ENCODE peak calls at places on chromosomes 7 and 10, in seven cellular contexts. One of them, this sample, is unnamed.

GRCh38 chr7:30738026-30738915 is 13.7 kb upstream of the INMT start:
- DNase-seq in Peyer's patch: no peak
- DNase-seq in GM23338: no peak
- DNase-seq in psoas muscle: no peak
- DNase-seq in fibroblast of lung: no peak
- DNase-seq in tibial nerve: no peak
- DNase-seq in thyroid gland: no peak
- DNase-seq in this sample: no peak

GRCh38 chr10:70742537-70743429 is 42.4 kb downstream of the TBATA start:
- DNase-seq in psoas muscle: no peak
- DNase-seq in tibial nerve: no peak
- DNase-seq in fibroblast of lung: peak; percentile 85
- DNase-seq in thyroid gland: no peak
- DNase-seq in GM23338: no peak
- DNase-seq in Peyer's patch: no peak
- DNase-seq in this sample: no peak

GRCh38 chr10:95464280-95464679 is 96.9 kb downstream of the SORBS1 start:
- DNase-seq in thyroid gland: no peak
- DNase-seq in tibial nerve: no peak
- DNase-seq in fibroblast of lung: no peak
- DNase-seq in psoas muscle: no peak
- DNase-seq in GM23338: no peak
- DNase-seq in Peyer's patch: no peak
- DNase-seq in this sample: no peak

GRCh38 chr10:57113545-57113944 is 752.5 kb upstream of the ZWINT start:
- DNase-seq in GM23338: no peak
- DNase-seq in Peyer's patch: no peak
- DNase-seq in psoas muscle: no peak
- DNase-seq in tibial nerve: no peak
- DNase-seq in fibroblast of lung: no peak
- DNase-seq in thyroid gland: no peak
- DNase-seq in this sample: no peak

GRCh38 chr10:79047875-79048638 is 20.7 kb upstream of the ZMIZ1 start:
- DNase-seq in thyroid gland: no peak
- DNase-seq in fibroblast of lung: no peak
- DNase-seq in GM23338: no peak
- DNase-seq in psoas muscle: peak; percentile 25
- DNase-seq in Peyer's patch: peak; percentile 57
- DNase-seq in tibial nerve: no peak
- DNase-seq in this sample: no peak

GRCh38 chr7:55036958-55037357 is 18.1 kb downstream of the EGFR start:
- DNase-seq in fibroblast of lung: no peak
- DNase-seq in tibial nerve: no peak
- DNase-seq in GM23338: no peak
- DNase-seq in thyroid gland: no peak
- DNase-seq in psoas muscle: no peak
- DNase-seq in Peyer's patch: no peak
- DNase-seq in this sample: no peak

GRCh38 chr10:15300145-15300544 is 70.9 kb downstream of the FAM171A1 start:
- DNase-seq in thyroid gland: no peak
- DNase-seq in GM23338: no peak
- DNase-seq in tibial nerve: no peak
- DNase-seq in Peyer's patch: no peak
- DNase-seq in fibroblast of lung: no peak
- DNase-seq in psoas muscle: no peak
- DNase-seq in this sample: no peak

GRCh38 chr7:742791-743190 is 15.7 kb upstream of the PRKAR1B start:
- DNase-seq in tibial nerve: no peak
- DNase-seq in thyroid gland: no peak
- DNase-seq in psoas muscle: no peak
- DNase-seq in GM23338: no peak
- DNase-seq in fibroblast of lung: no peak
- DNase-seq in Peyer's patch: no peak
- DNase-seq in this sample: no peak

GRCh38 chr10:110190170-110190569 is 17.2 kb upstream of the MXI1 start:
- DNase-seq in GM23338: no peak
- DNase-seq in thyroid gland: no peak
- DNase-seq in tibial nerve: no peak
- DNase-seq in Peyer's patch: no peak
- DNase-seq in psoas muscle: no peak
- DNase-seq in fibroblast of lung: no peak
- DNase-seq in this sample: no peak

GRCh38 chr7:156257904-156258303 is 382.7 kb upstream of the RNF32 start:
- DNase-seq in GM23338: no peak
- DNase-seq in fibroblast of lung: no peak
- DNase-seq in Peyer's patch: no peak
- DNase-seq in psoas muscle: no peak
- DNase-seq in thyroid gland: no peak
- DNase-seq in tibial nerve: no peak
- DNase-seq in this sample: no peak

GRCh38 chr10:70538195-70538520 is 59.6 kb downstream of the PALD1 start:
- DNase-seq in GM23338: no peak
- DNase-seq in tibial nerve: no peak
- DNase-seq in fibroblast of lung: no peak
- DNase-seq in thyroid gland: no peak
- DNase-seq in psoas muscle: no peak
- DNase-seq in Peyer's patch: no peak
- DNase-seq in this sample: no peak

GRCh38 chr10:22631646-22632278 is 82.6 kb downstream of the PIP4K2A start:
- DNase-seq in fibroblast of lung: no peak
- DNase-seq in tibial nerve: no peak
- DNase-seq in Peyer's patch: no peak
- DNase-seq in GM23338: no peak
- DNase-seq in thyroid gland: no peak
- DNase-seq in psoas muscle: no peak
- DNase-seq in this sample: no peak

GRCh38 chr7:74032191-74032490 is 4.2 kb downstream of the ELN start:
- DNase-seq in psoas muscle: peak; percentile 66
- DNase-seq in GM23338: no peak
- DNase-seq in tibial nerve: peak; percentile 47
- DNase-seq in Peyer's patch: no peak
- DNase-seq in fibroblast of lung: peak; percentile 68
- DNase-seq in thyroid gland: peak; percentile 43
- DNase-seq in this sample: no peak

GRCh38 chr10:122459586-122460273 is 1.6 kb upstream of the HTRA1 start:
- DNase-seq in Peyer's patch: no peak
- DNase-seq in fibroblast of lung: peak; percentile 59
- DNase-seq in psoas muscle: no peak
- DNase-seq in tibial nerve: no peak
- DNase-seq in thyroid gland: no peak
- DNase-seq in GM23338: no peak
- DNase-seq in this sample: no peak

GRCh38 chr10:86962136-86962980 is 4.0 kb downstream of the SNCG start:
- DNase-seq in Peyer's patch: no peak
- DNase-seq in fibroblast of lung: no peak
- DNase-seq in psoas muscle: no peak
- DNase-seq in GM23338: no peak
- DNase-seq in tibial nerve: no peak
- DNase-seq in thyroid gland: no peak
- DNase-seq in this sample: no peak

GRCh38 chr7:23852135-23852534 is 142.1 kb downstream of the STK31 start:
- DNase-seq in tibial nerve: no peak
- DNase-seq in Peyer's patch: no peak
- DNase-seq in GM23338: no peak
- DNase-seq in thyroid gland: no peak
- DNase-seq in psoas muscle: no peak
- DNase-seq in fibroblast of lung: no peak
- DNase-seq in this sample: no peak

GRCh38 chr10:75469018-75469616 is 37.7 kb downstream of the LRMDA start:
- DNase-seq in Peyer's patch: no peak
- DNase-seq in GM23338: no peak
- DNase-seq in tibial nerve: peak; percentile 34
- DNase-seq in thyroid gland: peak; percentile 14
- DNase-seq in fibroblast of lung: peak; percentile 99
- DNase-seq in psoas muscle: peak; percentile 57
- DNase-seq in this sample: no peak

GRCh38 chr10:86611386-86611785 is 43.0 kb upstream of the OPN4 start:
- DNase-seq in fibroblast of lung: no peak
- DNase-seq in GM23338: no peak
- DNase-seq in psoas muscle: no peak
- DNase-seq in thyroid gland: no peak
- DNase-seq in tibial nerve: no peak
- DNase-seq in Peyer's patch: no peak
- DNase-seq in this sample: no peak

GRCh38 chr10:118870467-118871243 is 115.9 kb upstream of the CACUL1 start:
- DNase-seq in tibial nerve: no peak
- DNase-seq in Peyer's patch: no peak
- DNase-seq in GM23338: peak; percentile 38
- DNase-seq in fibroblast of lung: peak; percentile 62
- DNase-seq in psoas muscle: no peak
- DNase-seq in thyroid gland: peak; percentile 79
- DNase-seq in this sample: no peak

GRCh38 chr7:33905389-33906032 is at the start of gene BMPER:
- DNase-seq in GM23338: peak; percentile 89
- DNase-seq in fibroblast of lung: no peak
- DNase-seq in thyroid gland: peak; percentile 53
- DNase-seq in psoas muscle: peak; percentile 33
- DNase-seq in tibial nerve: no peak
- DNase-seq in Peyer's patch: no peak
- DNase-seq in this sample: no peak

GRCh38 chr7:128985660-128986059 is 47.9 kb downstream of the IRF5 start:
- DNase-seq in GM23338: peak; percentile 32
- DNase-seq in Peyer's patch: no peak
- DNase-seq in psoas muscle: no peak
- DNase-seq in tibial nerve: no peak
- DNase-seq in thyroid gland: no peak
- DNase-seq in fibroblast of lung: no peak
- DNase-seq in this sample: no peak

GRCh38 chr7:136292365-136292764 is 315.2 kb upstream of the MTPN start:
- DNase-seq in psoas muscle: no peak
- DNase-seq in thyroid gland: no peak
- DNase-seq in Peyer's patch: no peak
- DNase-seq in GM23338: no peak
- DNase-seq in tibial nerve: no peak
- DNase-seq in fibroblast of lung: no peak
- DNase-seq in this sample: no peak

GRCh38 chr7:46714904-46715303 is 793.8 kb upstream of the IGFBP3 start:
- DNase-seq in fibroblast of lung: no peak
- DNase-seq in tibial nerve: no peak
- DNase-seq in GM23338: no peak
- DNase-seq in Peyer's patch: no peak
- DNase-seq in psoas muscle: no peak
- DNase-seq in thyroid gland: no peak
- DNase-seq in this sample: no peak

GRCh38 chr7:52741670-52742069 is 293.8 kb upstream of the POM121L12 start:
- DNase-seq in psoas muscle: no peak
- DNase-seq in thyroid gland: no peak
- DNase-seq in fibroblast of lung: no peak
- DNase-seq in GM23338: no peak
- DNase-seq in tibial nerve: no peak
- DNase-seq in Peyer's patch: no peak
- DNase-seq in this sample: no peak

GRCh38 chr7:90678986-90679385 is 82.9 kb downstream of the CDK14 start:
- DNase-seq in GM23338: peak; percentile 17
- DNase-seq in psoas muscle: no peak
- DNase-seq in fibroblast of lung: no peak
- DNase-seq in Peyer's patch: no peak
- DNase-seq in tibial nerve: no peak
- DNase-seq in thyroid gland: no peak
- DNase-seq in this sample: no peak

GRCh38 chr7:39659356-39660013 is 36.1 kb downstream of the RALA start:
- DNase-seq in GM23338: no peak
- DNase-seq in tibial nerve: no peak
- DNase-seq in fibroblast of lung: no peak
- DNase-seq in thyroid gland: no peak
- DNase-seq in Peyer's patch: no peak
- DNase-seq in psoas muscle: no peak
- DNase-seq in this sample: no peak

GRCh38 chr10:44946201-44946600 is 13.4 kb upstream of the RASSF4 start:
- DNase-seq in GM23338: no peak
- DNase-seq in tibial nerve: no peak
- DNase-seq in psoas muscle: no peak
- DNase-seq in fibroblast of lung: no peak
- DNase-seq in thyroid gland: no peak
- DNase-seq in Peyer's patch: no peak
- DNase-seq in this sample: no peak

GRCh38 chr10:36157486-36157885 is 515.4 kb upstream of the FZD8 start:
- DNase-seq in Peyer's patch: no peak
- DNase-seq in tibial nerve: no peak
- DNase-seq in fibroblast of lung: no peak
- DNase-seq in psoas muscle: no peak
- DNase-seq in thyroid gland: no peak
- DNase-seq in GM23338: no peak
- DNase-seq in this sample: no peak
- H3K27ac ChIP-seq in Peyer's patch: no peak overlapping the region
- H3K27ac ChIP-seq in tibial nerve: no peak overlapping the region
- H3K27ac ChIP-seq in fibroblast of lung: no peak overlapping the region
- H3K27ac ChIP-seq in psoas muscle: no peak overlapping the region
- H3K27ac ChIP-seq in thyroid gland: no peak overlapping the region
- H3K27ac ChIP-seq in GM23338: no peak overlapping the region
- H3K27ac ChIP-seq in this sample: no peak overlapping the region

GRCh38 chr10:6300106-6300783 is 97.5 kb downstream of the PFKFB3 start:
- DNase-seq in fibroblast of lung: peak; percentile 12
- DNase-seq in thyroid gland: peak; percentile 8
- DNase-seq in psoas muscle: no peak
- DNase-seq in Peyer's patch: peak; percentile 76
- DNase-seq in tibial nerve: no peak
- DNase-seq in GM23338: no peak
- DNase-seq in this sample: no peak
- H3K4me1 ChIP-seq in fibroblast of lung: no peaks in the 10 kb centered on the region
- H3K4me1 ChIP-seq in thyroid gland: peaks cover 16% of the 10 kb centered on the region
- H3K4me1 ChIP-seq in psoas muscle: no peaks in the 10 kb centered on the region
- H3K4me1 ChIP-seq in Peyer's patch: peaks cover 16% of the 10 kb centered on the region
- H3K4me1 ChIP-seq in tibial nerve: peaks cover 6% of the 10 kb centered on the region
- H3K4me1 ChIP-seq in GM23338: no peaks in the 10 kb centered on the region
- H3K4me1 ChIP-seq in this sample: peaks cover 63% of the 10 kb centered on the region

DNA sequence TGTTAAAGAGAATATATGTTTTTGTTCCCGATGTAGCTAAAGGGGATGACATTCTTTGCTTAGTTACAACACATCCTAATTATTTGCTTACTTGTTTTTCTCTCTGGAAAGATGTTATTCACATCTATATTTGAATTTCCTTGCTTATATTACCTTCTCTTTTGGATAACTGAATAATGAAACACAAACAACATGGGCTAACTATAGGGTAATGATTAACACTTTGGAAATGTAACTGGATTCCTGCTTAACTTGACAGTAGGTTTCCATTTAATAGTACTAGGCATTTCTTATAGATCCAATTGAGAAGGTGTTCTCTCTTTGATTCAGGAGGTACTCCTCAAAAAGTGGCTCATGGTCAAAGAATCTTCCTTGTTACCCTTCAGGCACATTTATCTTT is 141.1 kb downstream of the CCSER2 start:
- DNase-seq in Peyer's patch: no peak
- DNase-seq in psoas muscle: no peak
- DNase-seq in GM23338: no peak
- DNase-seq in fibroblast of lung: no peak
- DNase-seq in thyroid gland: no peak
- DNase-seq in tibial nerve: no peak
- DNase-seq in this sample: no peak
- H3K27ac ChIP-seq in Peyer's patch: no peak overlapping the region
- H3K27ac ChIP-seq in psoas muscle: no peak overlapping the region
- H3K27ac ChIP-seq in GM23338: no peak overlapping the region
- H3K27ac ChIP-seq in fibroblast of lung: no peak overlapping the region
- H3K27ac ChIP-seq in thyroid gland: peak overlapping the region; percentile 1
- H3K27ac ChIP-seq in tibial nerve: no peak overlapping the region
- H3K27ac ChIP-seq in this sample: no peak overlapping the region

DNA sequence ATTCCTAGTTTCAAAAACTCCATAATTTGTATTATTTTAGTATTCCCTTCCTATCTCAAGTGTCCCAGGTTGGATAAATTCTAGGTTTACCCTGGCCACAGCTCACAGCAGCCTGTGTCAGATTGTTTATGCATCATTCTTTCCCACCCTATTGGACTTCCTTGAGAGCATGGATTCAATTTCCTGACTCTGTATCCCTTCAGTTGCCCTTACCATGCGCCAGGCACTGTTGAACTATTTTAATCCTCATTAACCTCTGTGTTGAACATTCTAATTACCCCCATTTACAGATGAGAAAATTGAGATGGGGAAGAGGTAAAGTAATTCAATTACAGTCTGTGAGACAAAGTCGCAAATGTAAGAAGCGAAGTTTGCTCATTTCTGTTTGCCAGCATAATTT is 58.8 kb downstream of the STEAP1B start:
- DNase-seq in tibial nerve: no peak
- DNase-seq in fibroblast of lung: no peak
- DNase-seq in thyroid gland: no peak
- DNase-seq in GM23338: no peak
- DNase-seq in Peyer's patch: no peak
- DNase-seq in psoas muscle: no peak
- DNase-seq in this sample: no peak
- H3K4me1 ChIP-seq in tibial nerve: no peaks in the 10 kb centered on the region
- H3K4me1 ChIP-seq in fibroblast of lung: no peaks in the 10 kb centered on the region
- H3K4me1 ChIP-seq in thyroid gland: peaks cover 15% of the 10 kb centered on the region
- H3K4me1 ChIP-seq in GM23338: no peaks in the 10 kb centered on the region
- H3K4me1 ChIP-seq in Peyer's patch: no peaks in the 10 kb centered on the region
- H3K4me1 ChIP-seq in psoas muscle: peaks cover 20% of the 10 kb centered on the region
- H3K4me1 ChIP-seq in this sample: peaks cover 22% of the 10 kb centered on the region